ENCODE peak calls at places on chromosome 9, in ten cellular contexts. L is ecto neural progenitor cell; X is GM03348; U is H7; P is activated CD8-positive, alpha-beta memory T cell treated with anti-CD3 and anti-CD28 coated beads for 1 hour; T is CD8-positive, alpha-beta memory T cell; I is stimulated activated CD4-positive, alpha-beta T cell treated with anti-CD3 and anti-CD28 coated beads, Interleukin-1b, Interleukin-23, amount 100 ng/mL, for 4 hours; E is EL; D is SK-MEL-5; O is mesendoderm. Z is an unnamed sample.

GRCh38 chr9:8815219-8815618 is 1015.6 kb upstream of the DMAC1 start:
- DNase-seq in L (no peak), X (no peak), U (no peak), P (no peak), T (no peak), I (no peak), E (no peak), D (no peak), O (no peak), Z (no peak)

GRCh38 chr9:36985769-36986547 is 48.1 kb downstream of the PAX5 start:
- DNase-seq in L (peak; percentile 72), X (no peak), U (peak; percentile 93), P (no peak), T (no peak), I (no peak), E (no peak), D (no peak), O (peak; percentile 61), Z (no peak)

GRCh38 chr9:107068581-107068980 is 205.6 kb downstream of the ZNF462 start:
- DNase-seq in L (no peak), X (no peak), U (no peak), P (no peak), T (no peak), I (no peak), E (no peak), D (no peak), O (no peak), Z (no peak)

GRCh38 chr9:87494970-87495471 is 2.6 kb upstream of the DAPK1 start:
- DNase-seq in L (no peak), X (no peak), U (no peak), P (no peak), T (no peak), I (no peak), E (peak; percentile 47), D (peak; percentile 91), O (no peak), Z (peak; percentile 71)

GRCh38 chr9:124353811-124354274 is 61.4 kb downstream of the PSMB7 start:
- DNase-seq in L (no peak), X (peak; percentile 37), U (no peak), P (no peak), T (no peak), I (no peak), E (no peak), D (no peak), O (no peak), Z (no peak)

GRCh38 chr9:116137581-116137980 is 16.0 kb upstream of the PAPPA start:
- DNase-seq in L (no peak), X (no peak), U (no peak), P (no peak), T (no peak), I (no peak), E (no peak), D (no peak), O (no peak), Z (no peak)

GRCh38 chr9:108811944-108812343 is 43.8 kb downstream of the ACTL7B start:
- DNase-seq in L (no peak), X (no peak), U (no peak), P (no peak), T (no peak), I (no peak), E (no peak), D (no peak), O (no peak), Z (no peak)

GRCh38 chr9:109270971-109271900 is 49.6 kb downstream of the EPB41L4B start:
- DNase-seq in L (no peak), X (no peak), U (no peak), P (no peak), T (no peak), I (no peak), E (no peak), D (no peak), O (no peak), Z (no peak)

GRCh38 chr9:114102484-114102883 is 3.4 kb upstream of the KIF12 start:
- DNase-seq in L (no peak), X (no peak), U (no peak), P (no peak), T (no peak), I (no peak), E (no peak), D (no peak), O (no peak), Z (no peak)